ENCODE peak calls at places on chromosomes 11 and 22, in nine cellular contexts. W is A549, T is stomach, P is IMR-90, D is GM12878, Z is heart left ventricle, L is tibial nerve, X is breast epithelium, M is esophagus squamous epithelium. R is an unnamed sample.

GRCh38 chr11:26227311-26227710 is 104.6 kb upstream of the ANO3 start:
- DNase-seq in D (peak; percentile 24), L (no peak), T (no peak), P (peak; percentile 94), X (no peak), W (peak; percentile 2), Z (no peak), M (no peak), R (no peak)

GRCh38 chr11:73981051-73981805 is 1.4 kb downstream of the UCP2 start:
- DNase-seq in Z (no peak), M (no peak), X (no peak), D (no peak), P (no peak), W (no peak), L (no peak), T (no peak), R (no peak)

GRCh38 chr22:20456064-20456721 is 18.6 kb upstream of the SCARF2 start:
- DNase-seq in D (peak; percentile 44), P (peak; percentile 86), M (no peak), L (peak; percentile 44), X (peak; percentile 66), T (peak; percentile 78), W (peak; percentile 54), Z (peak; percentile 80), R (peak; percentile 81)

GRCh38 chr22:39308614-39309363 is 10.6 kb downstream of the RPL3 start:
- DNase-seq in M (no peak), D (no peak), T (peak; percentile 59), P (peak; percentile 96), W (peak; percentile 60), Z (no peak), L (peak; percentile 47), X (peak; percentile 87), R (peak; percentile 88)

GRCh38 chr22:26617251-26618199 is at the start of gene CRYBB1:
- DNase-seq in W (no peak), L (no peak), X (no peak), T (no peak), P (peak; percentile 36), D (no peak), Z (peak; percentile 27), M (no peak), R (no peak)

GRCh38 chr22:48949375-48950149 is 878.1 kb downstream of the BRD1 start:
- DNase-seq in D (no peak), X (no peak), M (no peak), Z (no peak), P (no peak), W (no peak), T (peak; percentile 19), L (no peak), R (no peak)

GRCh38 chr11:40391679-40392078 is 1067.8 kb downstream of the LRRC4C start:
- DNase-seq in T (no peak), P (no peak), Z (no peak), W (no peak), X (no peak), L (no peak), M (no peak), D (no peak), R (no peak)

GRCh38 chr11:10456519-10456918 is 1.5 kb downstream of the AMPD3 start:
- DNase-seq in M (no peak), D (no peak), Z (no peak), L (no peak), P (no peak), T (no peak), X (no peak), W (no peak), R (no peak)

GRCh38 chr22:43811777-43812148 is 342 bp downstream of the EFCAB6 start:
- DNase-seq in P (peak; percentile 61), M (no peak), W (peak; percentile 10), T (no peak), L (no peak), Z (no peak), X (no peak), D (no peak), R (peak; percentile 37)

GRCh38 chr22:43814264-43814663 is 2.2 kb upstream of the EFCAB6 start:
- DNase-seq in X (no peak), P (no peak), Z (no peak), M (no peak), L (no peak), T (no peak), W (no peak), D (no peak), R (no peak)

GRCh38 chr22:43817402-43817801 is 5.3 kb upstream of the EFCAB6 start:
- DNase-seq in X (no peak), D (no peak), M (no peak), P (no peak), T (no peak), L (no peak), Z (no peak), W (no peak), R (no peak)

GRCh38 chr22:43812890-43813289 is 785 bp upstream of the EFCAB6 start:
- DNase-seq in L (no peak), W (no peak), Z (no peak), X (no peak), M (no peak), D (no peak), P (no peak), T (no peak), R (no peak)

DNA sequence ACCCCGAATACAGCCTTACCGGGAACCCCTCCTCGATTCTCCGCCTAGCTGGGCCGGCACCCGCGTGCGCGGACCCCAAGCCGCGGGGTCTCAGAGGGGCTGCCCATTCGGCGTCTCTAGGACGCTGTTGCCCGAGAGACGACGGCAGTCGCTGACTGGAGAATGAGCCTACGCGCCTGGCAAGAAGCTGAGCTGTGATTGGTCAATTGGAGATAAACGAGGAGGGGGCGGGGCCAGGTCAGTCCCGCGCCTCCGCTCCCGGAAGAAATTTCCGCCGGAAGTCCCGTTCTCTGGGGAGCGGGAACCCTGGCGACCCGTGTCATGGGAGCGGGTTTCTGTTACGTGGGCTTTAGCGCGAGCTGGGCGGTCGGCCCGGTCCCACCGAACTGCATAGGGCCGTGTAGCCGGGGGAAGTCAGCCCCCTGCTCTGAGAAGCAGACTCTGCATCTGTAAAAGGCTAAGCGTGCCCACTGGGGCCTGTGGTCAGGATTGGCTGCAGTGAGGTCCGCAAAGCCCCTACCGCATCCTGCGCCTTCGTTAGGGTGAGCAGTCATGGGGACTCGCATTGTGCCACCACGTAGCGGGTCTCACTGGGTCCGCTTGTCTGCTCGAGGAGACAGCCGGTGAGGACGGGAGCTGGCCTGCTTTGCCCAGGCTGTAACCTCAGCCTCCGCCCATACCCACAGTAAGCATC is at the start of gene EFCAB6:
- DNase-seq in T (peak; percentile 96), L (peak; percentile 88), P (peak; percentile 90), Z (peak; percentile 95), X (peak; percentile 90), D (peak; percentile 73), M (peak; percentile 31), W (peak; percentile 80), R (peak; percentile 93)
- TF ChIP-seq POLR2A in T (no peak), L (peak; percentile 41), P (peak; percentile 56), Z (no peak), X (no peak), D (peak; percentile 89), M (no peak), W (peak; percentile 60), R (peak; percentile 53)

GRCh38 chr11:119185916-119186634 is 800 bp downstream of the NHERF4 start:
- DNase-seq in W (no peak), D (no peak), M (no peak), Z (no peak), P (no peak), T (no peak), L (no peak), X (no peak), R (no peak)
- H3K4me3 ChIP-seq in W (no peak overlapping the region), D (no peak overlapping the region), M (no peak overlapping the region), Z (no peak overlapping the region), P (no peak overlapping the region), T (peak overlapping the region; percentile 3), L (no peak overlapping the region), X (no peak overlapping the region), R (no peak overlapping the region)

GRCh38 chr11:69832561-69833413 is 13.6 kb upstream of the FGF3 start:
- DNase-seq in P (no peak), X (no peak), T (no peak), L (no peak), W (no peak), Z (no peak), D (no peak), M (no peak), R (no peak)
- H3K4me1 ChIP-seq in P (no peaks in the 10 kb centered on the region), X (no peaks in the 10 kb centered on the region), T (no peaks in the 10 kb centered on the region), L (no peaks in the 10 kb centered on the region), W (no peaks in the 10 kb centered on the region), Z (no peaks in the 10 kb centered on the region), D (no peaks in the 10 kb centered on the region), M (no peaks in the 10 kb centered on the region), R (no peaks in the 10 kb centered on the region)

GRCh38 chr22:21982338-21982965 is at the start of gene TOP3B:
- DNase-seq in P (peak; percentile 69), T (peak; percentile 88), M (peak; percentile 16), L (peak; percentile 55), Z (peak; percentile 82), W (peak; percentile 46), X (peak; percentile 60), D (peak; percentile 17), R (peak; percentile 86)
- TF ChIP-seq POLR2A in P (peak; percentile 64), T (no peak), M (no peak), L (no peak), Z (no peak), W (peak; percentile 82), X (no peak), D (peak; percentile 92), R (peak; percentile 27)

GRCh38 chr11:2742201-2742600 is 42.4 kb upstream of the KCNQ1OT1 start:
- DNase-seq in L (no peak), X (no peak), P (no peak), Z (no peak), M (no peak), W (no peak), T (no peak), D (no peak), R (peak; percentile 20)
- H3K4me3 ChIP-seq in L (no peak overlapping the region), X (no peak overlapping the region), P (no peak overlapping the region), Z (no peak overlapping the region), M (no peak overlapping the region), W (no peak overlapping the region), T (no peak overlapping the region), D (no peak overlapping the region), R (no peak overlapping the region)

DNA sequence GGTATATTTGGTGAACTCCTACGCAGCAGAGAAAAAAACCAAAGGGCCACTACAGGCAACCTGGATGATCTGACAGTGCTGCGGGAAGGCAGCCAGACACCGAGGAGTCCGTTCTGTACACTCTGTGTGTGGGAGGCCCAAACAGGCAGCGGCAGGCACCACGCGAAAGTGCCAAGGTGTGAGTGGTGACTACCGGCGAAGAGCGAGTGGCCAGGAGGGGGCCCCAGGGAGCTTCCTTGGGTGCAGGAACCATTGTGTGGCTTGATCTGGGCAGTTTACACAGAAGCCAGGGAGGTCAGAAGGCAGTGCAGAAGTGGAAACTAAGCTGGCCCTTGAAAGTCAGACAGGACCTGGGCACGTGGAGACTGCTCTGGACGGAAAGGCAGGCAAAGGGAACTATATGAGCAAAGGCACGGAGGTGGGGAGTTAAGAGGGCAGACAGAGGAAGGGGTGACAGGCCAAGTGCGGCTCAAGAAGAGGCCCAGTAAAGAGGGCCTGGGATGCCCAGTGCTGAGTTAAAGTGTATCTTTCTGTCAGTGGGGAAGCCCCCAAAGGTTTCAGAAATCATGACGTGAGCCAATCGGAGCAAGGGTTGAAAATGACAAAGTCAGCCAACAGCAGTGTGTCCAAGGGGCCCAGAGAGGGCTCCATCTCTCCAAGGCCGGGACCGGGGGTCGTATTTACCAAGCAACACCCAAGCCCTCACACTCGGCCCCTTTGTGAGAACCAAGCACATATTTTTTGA is 10.6 kb downstream of the TMEM184B start:
- DNase-seq in T (peak; percentile 71), Z (peak; percentile 53), X (peak; percentile 85), M (no peak), D (no peak), L (no peak), P (no peak), W (no peak), R (peak; percentile 80)
- H3K4me1 ChIP-seq in T (peaks cover 69% of the 10 kb centered on the region), Z (peaks cover 91% of the 10 kb centered on the region), X (peaks cover 9% of the 10 kb centered on the region), M (peaks cover 52% of the 10 kb centered on the region), D (peaks cover 36% of the 10 kb centered on the region), L (peaks cover 54% of the 10 kb centered on the region), P (peaks cover 33% of the 10 kb centered on the region), W (peaks cover 6% of the 10 kb centered on the region), R (peaks cover 21% of the 10 kb centered on the region)

R was measured in adrenal gland.